ENCODE peak calls at places on chromosomes 5 and 9, in nine cellular contexts. D, B, Z, N, J, V, R, T and Y are unnamed samples.

GRCh38 chr9:68827833-68828744 is 123.0 kb downstream of the PIP5K1B start:
- DNase-seq in D (no peak), B (no peak), Z (no peak), N (no peak), J (no peak), V (no peak), R (no peak), T (no peak), Y (no peak)

GRCh38 chr5:141001854-141002666 is 35.8 kb downstream of the PCDHAC2 start:
- DNase-seq in D (no peak), B (no peak), Z (peak), N (no peak), J (no peak), V (peak), R (no peak), T (no peak), Y (peak)

GRCh38 chr9:19410195-19410503 is 1.3 kb downstream of the ACER2 start:
- DNase-seq in D (no peak), B (no peak), Z (no peak), N (no peak), J (no peak), V (no peak), R (no peak), T (no peak), Y (no peak)

GRCh38 chr9:84141762-84142370 is 161.3 kb downstream of the RMI1 start:
- DNase-seq in D (no peak), B (no peak), Z (no peak), N (no peak), J (no peak), V (no peak), R (no peak), T (no peak), Y (no peak)

GRCh38 chr5:172640822-172641358 is at the start of gene NEURL1B:
- DNase-seq in D (peak), B (peak), Z (peak), N (peak), J (peak), V (peak), R (no peak), T (peak), Y (peak)

GRCh38 chr9:111843971-111844370 is 49.2 kb upstream of the SHOC1 start:
- DNase-seq in D (no peak), B (no peak), Z (no peak), N (no peak), J (no peak), V (no peak), R (no peak), T (no peak), Y (peak)

GRCh38 chr9:120932086-120932818 is 5.7 kb upstream of the TRAF1 start:
- DNase-seq in D (no peak), B (no peak), Z (no peak), N (no peak), J (no peak), V (no peak), R (no peak), T (no peak), Y (no peak)

GRCh38 chr9:132571806-132572600 is 10.4 kb upstream of the BARHL1 start:
- DNase-seq in D (no peak), B (no peak), Z (no peak), N (no peak), J (no peak), V (no peak), R (no peak), T (no peak), Y (no peak)

GRCh38 chr5:65394078-65394477 is 87.6 kb downstream of the ADAMTS6 start:
- DNase-seq in D (peak), B (peak), Z (peak), N (peak), J (no peak), V (no peak), R (peak), T (peak), Y (no peak)

GRCh38 chr9:136110082-136111061 is 8.3 kb downstream of the TMEM250 start:
- DNase-seq in D (peak), B (no peak), Z (no peak), N (peak), J (no peak), V (no peak), R (no peak), T (peak), Y (no peak)

GRCh38 chr9:72383978-72384709 is 19.1 kb upstream of the ZFAND5 start:
- DNase-seq in D (peak), B (peak), Z (no peak), N (peak), J (no peak), V (no peak), R (peak), T (peak), Y (peak)

GRCh38 chr5:158553946-158554336 is 545.8 kb downstream of the EBF1 start:
- DNase-seq in D (no peak), B (no peak), Z (no peak), N (no peak), J (no peak), V (no peak), R (no peak), T (no peak), Y (no peak)

GRCh38 chr5:75886706-75887105 is 169.5 kb upstream of the POC5 start:
- DNase-seq in D (no peak), B (peak), Z (no peak), N (peak), J (no peak), V (no peak), R (no peak), T (peak), Y (no peak)

GRCh38 chr9:69027355-69028097 is 8.0 kb upstream of the FXN start:
- DNase-seq in D (peak), B (peak), Z (no peak), N (peak), J (no peak), V (peak), R (no peak), T (peak), Y (peak)

GRCh38 chr9:93958121-93958874 is 3.1 kb upstream of the BARX1 start:
- DNase-seq in D (no peak), B (no peak), Z (peak), N (no peak), J (no peak), V (no peak), R (no peak), T (no peak), Y (no peak)

GRCh38 chr9:38415846-38416245 is 8.4 kb downstream of the IGFBPL1 start:
- DNase-seq in D (no peak), B (no peak), Z (no peak), N (no peak), J (no peak), V (no peak), R (no peak), T (no peak), Y (no peak)

GRCh38 chr5:80369521-80369920 is 38.3 kb upstream of the ZFYVE16 start:
- DNase-seq in D (no peak), B (no peak), Z (no peak), N (no peak), J (no peak), V (no peak), R (no peak), T (no peak), Y (no peak)

GRCh38 chr9:118992813-118993747 is 376.2 kb downstream of the BRINP1 start:
- DNase-seq in D (no peak), B (no peak), Z (no peak), N (no peak), J (no peak), V (peak), R (no peak), T (no peak), Y (no peak)

GRCh38 chr9:115025721-115026120 is 92.2 kb downstream of the TNC start:
- DNase-seq in D (no peak), B (no peak), Z (no peak), N (no peak), J (no peak), V (no peak), R (no peak), T (no peak), Y (no peak)

GRCh38 chr5:136018814-136019777 is 9.7 kb upstream of the TGFBI start:
- DNase-seq in D (peak), B (peak), Z (no peak), N (peak), J (no peak), V (no peak), R (peak), T (peak), Y (no peak)

GRCh38 chr9:117546894-117547293 is 132.0 kb upstream of the ASTN2 start:
- DNase-seq in D (no peak), B (no peak), Z (no peak), N (no peak), J (no peak), V (peak), R (no peak), T (no peak), Y (no peak)

GRCh38 chr5:174020928-174021304 is 24.6 kb upstream of the NSG2 start:
- DNase-seq in D (no peak), B (no peak), Z (no peak), N (no peak), J (no peak), V (no peak), R (no peak), T (no peak), Y (no peak)

GRCh38 chr5:141354900-141355469 is at the start of gene PCDHGA4:
- DNase-seq in D (peak), B (peak), Z (no peak), N (peak), J (no peak), V (no peak), R (no peak), T (no peak), Y (no peak)

GRCh38 chr5:154449786-154450185 is 4.0 kb downstream of the SAP30L start:
- DNase-seq in D (peak), B (no peak), Z (no peak), N (no peak), J (no peak), V (no peak), R (no peak), T (peak), Y (no peak)

GRCh38 chr9:85941966-85942912 is 1.3 kb downstream of the NAA35 start:
- DNase-seq in D (no peak), B (peak), Z (no peak), N (peak), J (no peak), V (no peak), R (no peak), T (peak), Y (no peak)

GRCh38 chr5:8676731-8677130 is 807.8 kb downstream of the MTRR start:
- DNase-seq in D (peak), B (peak), Z (no peak), N (peak), J (no peak), V (no peak), R (no peak), T (peak), Y (no peak)

DNA sequence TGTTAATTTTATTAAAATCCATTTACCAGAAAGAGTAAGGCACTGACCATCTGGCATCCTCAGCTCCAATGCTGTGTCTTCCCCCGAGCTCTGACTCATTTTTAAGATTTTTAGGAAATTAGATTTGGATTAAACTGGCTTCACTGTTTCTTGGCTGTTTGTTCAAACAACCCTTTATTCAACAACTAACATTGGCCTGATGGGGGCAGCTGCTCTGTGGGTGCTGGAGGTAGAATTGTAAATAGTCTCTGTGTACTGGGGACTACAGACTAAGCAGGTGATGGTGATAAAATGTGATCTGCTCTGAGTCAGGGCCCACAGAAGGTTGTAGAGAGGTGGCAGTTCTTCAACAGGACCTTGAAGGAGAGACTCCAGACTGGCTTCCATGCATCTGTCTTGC is 2.9 kb downstream of the RABEPK start:
- DNase-seq in D (peak), B (no peak), Z (no peak), N (no peak), J (no peak), V (no peak), R (no peak), T (peak), Y (no peak)
- TF ChIP-seq CTCF in D (peak), B (no peak), Z (no peak), N (no peak), J (no peak), V (no peak), R (no peak), T (peak), Y (no peak)

DNA sequence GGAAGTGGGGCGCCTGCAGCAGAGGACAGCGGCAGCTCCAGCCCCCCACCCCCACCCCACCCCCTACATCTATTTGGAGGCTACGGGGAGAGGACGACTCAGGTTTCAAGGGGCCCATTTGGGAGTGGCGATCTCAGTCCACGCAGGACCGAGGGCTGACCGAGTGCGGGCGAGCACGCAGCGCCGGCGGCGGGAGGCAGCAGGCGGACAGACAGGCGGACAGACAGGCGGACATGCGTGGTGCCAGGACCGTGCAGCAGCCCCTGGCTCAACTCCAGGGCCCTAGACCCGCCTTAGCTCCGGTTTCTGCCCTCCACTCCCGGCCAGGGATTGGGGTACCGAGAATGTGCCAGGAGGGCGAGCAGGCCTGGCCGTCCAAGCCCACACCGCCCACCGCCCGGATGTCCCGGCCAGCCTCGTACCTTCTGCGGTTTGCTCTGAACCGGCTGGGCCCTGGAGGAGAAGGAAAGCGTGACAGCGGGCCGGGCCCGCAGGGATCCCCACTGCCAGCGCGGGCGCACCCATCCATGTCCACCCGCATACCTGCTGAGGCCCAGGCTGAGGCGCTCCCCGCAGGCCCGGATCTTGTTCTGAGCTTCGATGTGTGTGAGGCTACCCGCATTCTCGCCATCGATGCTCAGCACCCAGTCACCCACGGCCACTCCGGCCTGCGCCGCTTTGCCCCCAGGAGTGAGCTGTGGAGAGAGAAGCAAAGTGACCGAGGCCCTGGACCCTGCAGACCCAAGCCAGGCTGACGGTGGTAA is 5.2 kb downstream of the PDLIM7 start:
- DNase-seq in D (no peak), B (no peak), Z (no peak), N (no peak), J (peak), V (no peak), R (no peak), T (no peak), Y (no peak)
- H3K4me3 ChIP-seq in D (no peak), B (no peak), Z (no peak), N (no peak), J (no peak), V (no peak), R (no peak), T (no peak), Y (no peak)

DNA sequence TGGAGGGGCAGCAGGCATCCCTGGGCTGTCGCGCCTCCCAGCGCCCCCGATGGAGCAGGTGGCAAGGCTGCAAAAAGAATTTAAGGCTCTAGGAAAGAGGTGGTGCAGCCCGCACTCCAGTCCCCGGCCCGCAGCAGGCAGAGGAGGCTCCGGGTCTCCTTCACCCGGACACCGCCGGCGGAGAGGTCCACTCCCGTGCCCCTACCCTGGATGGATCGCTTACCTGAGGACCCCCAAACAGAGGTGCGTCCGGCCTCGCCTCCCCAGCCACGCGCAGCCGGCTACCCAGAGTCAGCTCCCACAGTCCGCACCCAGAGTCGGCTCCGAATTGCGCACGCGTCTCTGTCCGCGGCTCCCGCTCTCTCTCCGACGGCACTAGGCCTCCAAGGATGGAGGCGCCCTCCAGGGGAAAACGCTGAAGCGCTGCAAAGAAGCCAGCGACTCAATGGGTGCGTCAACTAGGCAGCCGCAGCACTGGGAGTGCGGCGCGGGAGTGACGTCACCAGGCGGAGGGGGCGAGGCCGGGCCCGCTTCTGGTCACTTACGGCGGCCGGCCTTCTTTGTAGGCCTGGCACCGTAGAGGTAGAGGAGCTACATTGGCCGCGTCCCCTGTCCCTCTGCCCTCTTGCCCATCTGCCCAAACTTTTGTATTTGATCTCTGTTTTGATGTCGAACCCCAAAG is at the start of gene ELP1:
- DNase-seq in D (peak), B (peak), Z (peak), N (peak), J (peak), V (peak), R (peak), T (peak), Y (peak)
- TF ChIP-seq CTCF in D (peak), B (peak), Z (peak), N (peak), J (no peak), V (peak), R (peak), T (peak), Y (no peak)

DNA sequence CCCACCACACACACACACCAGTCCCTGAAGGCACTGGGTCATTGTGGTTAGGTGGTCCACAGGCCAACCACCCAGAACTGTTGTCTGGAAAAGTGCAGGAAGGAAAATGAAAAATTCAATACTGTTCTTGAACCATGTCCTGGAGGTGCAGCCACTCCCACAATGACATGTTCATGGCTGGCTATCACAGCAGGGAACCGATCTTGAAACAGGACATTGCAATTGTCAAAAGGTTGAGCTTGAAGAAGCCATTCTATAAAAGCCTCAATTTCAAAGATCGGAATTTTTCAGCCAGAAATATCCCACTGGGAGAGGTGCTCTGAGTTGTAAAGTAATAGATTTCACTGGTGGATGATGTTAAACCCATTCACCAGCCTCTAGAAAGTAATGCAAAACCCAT is 218.2 kb downstream of the GNA14 start:
- DNase-seq in D (no peak), B (no peak), Z (no peak), N (no peak), J (no peak), V (no peak), R (no peak), T (no peak), Y (no peak)
- H3K4me3 ChIP-seq in D (no peak), B (no peak), Z (no peak), N (no peak), J (no peak), V (no peak), R (no peak), T (no peak), Y (no peak)